ENCODE peak calls at places on chromosomes 5 and 9, in eight cellular contexts. P, K, G, J, D, A, Q and F are unnamed samples.

GRCh38 chr5:148147415-148147814 is 20.9 kb upstream of the SPINK14 start:
- DNase-seq in P (no peak), K (no peak), G (no peak), J (no peak), D (no peak), A (no peak), Q (no peak), F (no peak)

GRCh38 chr9:75063556-75064305 is 24.2 kb downstream of the NMRK1 start:
- DNase-seq in P (no peak), K (no peak), G (no peak), J (no peak), D (no peak), A (no peak), Q (no peak), F (no peak)

GRCh38 chr5:100516285-100516684 is 18.9 kb upstream of the FAM174A start:
- DNase-seq in P (no peak), K (no peak), G (no peak), J (no peak), D (no peak), A (no peak), Q (no peak), F (no peak)

GRCh38 chr9:95511232-95511951 is 5.4 kb downstream of the PTCH1 start:
- DNase-seq in P (peak), K (peak), G (no peak), J (peak), D (peak), A (no peak), Q (peak), F (no peak)

GRCh38 chr5:159001247-159001646 is 98.5 kb downstream of the EBF1 start:
- DNase-seq in P (no peak), K (no peak), G (no peak), J (no peak), D (no peak), A (no peak), Q (peak), F (no peak)

GRCh38 chr5:124948062-124948753 is 201.8 kb upstream of the ZNF608 start:
- DNase-seq in P (no peak), K (peak), G (no peak), J (no peak), D (no peak), A (no peak), Q (peak), F (no peak)

GRCh38 chr5:10528056-10528816 is 35.6 kb upstream of the ANKRD33B start:
- DNase-seq in P (no peak), K (no peak), G (peak), J (no peak), D (no peak), A (peak), Q (peak), F (peak)

GRCh38 chr9:114076237-114077161 is 1.6 kb downstream of the AMBP start:
- DNase-seq in P (no peak), K (no peak), G (no peak), J (no peak), D (no peak), A (no peak), Q (no peak), F (no peak)

GRCh38 chr9:129910628-129911567 is 75.6 kb downstream of the USP20 start:
- DNase-seq in P (no peak), K (no peak), G (peak), J (no peak), D (peak), A (peak), Q (peak), F (peak)

GRCh38 chr9:96148634-96149138 is 153.3 kb downstream of the HSD17B3 start:
- DNase-seq in P (no peak), K (peak), G (no peak), J (no peak), D (no peak), A (no peak), Q (no peak), F (no peak)

GRCh38 chr5:125302577-125302976 is 556.1 kb upstream of the ZNF608 start:
- DNase-seq in P (no peak), K (no peak), G (no peak), J (no peak), D (no peak), A (no peak), Q (no peak), F (no peak)

GRCh38 chr5:72440207-72440638 is 67.0 kb downstream of the ZNF366 start:
- DNase-seq in P (no peak), K (no peak), G (no peak), J (no peak), D (no peak), A (no peak), Q (no peak), F (no peak)

GRCh38 chr5:76766746-76767145 is 50.8 kb downstream of the F2R start:
- DNase-seq in P (no peak), K (no peak), G (no peak), J (no peak), D (peak), A (no peak), Q (peak), F (no peak)

GRCh38 chr9:4592886-4593285 is 69.2 kb upstream of the PLPP6 start:
- DNase-seq in P (no peak), K (no peak), G (no peak), J (no peak), D (no peak), A (no peak), Q (no peak), F (no peak)

GRCh38 chr9:134983094-134983493 is 65.4 kb upstream of the FCN1 start:
- DNase-seq in P (peak), K (peak), G (no peak), J (no peak), D (no peak), A (no peak), Q (no peak), F (no peak)

GRCh38 chr5:91359957-91360609 is 23.0 kb downstream of the ARRDC3 start:
- DNase-seq in P (no peak), K (no peak), G (no peak), J (no peak), D (no peak), A (no peak), Q (no peak), F (no peak)

GRCh38 chr5:164335837-164336236 is 830.4 kb downstream of the MAT2B start:
- DNase-seq in P (no peak), K (no peak), G (no peak), J (no peak), D (no peak), A (no peak), Q (peak), F (no peak)

GRCh38 chr5:68028131-68028727 is 187.3 kb upstream of the PIK3R1 start:
- DNase-seq in P (no peak), K (no peak), G (no peak), J (no peak), D (no peak), A (no peak), Q (no peak), F (no peak)

GRCh38 chr5:17256171-17256570 is 38.7 kb downstream of the BASP1 start:
- DNase-seq in P (no peak), K (no peak), G (no peak), J (no peak), D (no peak), A (no peak), Q (no peak), F (no peak)

GRCh38 chr5:54876561-54876960 is 108.8 kb downstream of the ESM1 start:
- DNase-seq in P (no peak), K (no peak), G (no peak), J (no peak), D (no peak), A (no peak), Q (no peak), F (no peak)

GRCh38 chr9:76658510-76659231 is 105.6 kb upstream of the PCA3 start:
- DNase-seq in P (peak), K (no peak), G (no peak), J (no peak), D (peak), A (no peak), Q (peak), F (peak)

GRCh38 chr9:86598411-86599239 is 244.4 kb upstream of the TUT7 start:
- DNase-seq in P (no peak), K (no peak), G (no peak), J (no peak), D (no peak), A (no peak), Q (no peak), F (no peak)

GRCh38 chr5:181119105-181119504 is 11.9 kb downstream of the OR2V1 start:
- DNase-seq in P (no peak), K (peak), G (no peak), J (no peak), D (no peak), A (no peak), Q (no peak), F (no peak)

GRCh38 chr9:105670315-105670714 is 8.1 kb downstream of the TAL2 start:
- DNase-seq in P (no peak), K (no peak), G (no peak), J (no peak), D (no peak), A (no peak), Q (no peak), F (no peak)